ENCODE peak calls at places on chromosome 5, in seven cellular contexts. Z is HepG2, Q is HCT116, W is SK-N-SH, H is H1, T is K562, L is GM12878. S is an unnamed sample.

GRCh38 chr5:6567835-6568234 is 65.0 kb downstream of the NSUN2 start:
- DNase-seq in L (no peak), W (no peak), T (no peak), H (no peak), Q (no peak), Z (no peak), S (no peak)

GRCh38 chr5:154520861-154521453 is 42.9 kb upstream of the HAND1 start:
- DNase-seq in T (peak; percentile 56), Q (peak; percentile 63), W (peak; percentile 48), H (peak; percentile 82), Z (peak; percentile 34), L (no peak), S (peak; percentile 78)

GRCh38 chr5:132497488-132497997 is 7.0 kb upstream of the IRF1 start:
- DNase-seq in Q (no peak), L (no peak), W (peak; percentile 31), H (no peak), T (no peak), Z (no peak), S (peak; percentile 55)

GRCh38 chr5:104800440-104801048 is 1238.0 kb upstream of the NUDT12 start:
- DNase-seq in W (no peak), L (no peak), Q (peak; percentile 3), H (peak; percentile 2), T (peak; percentile 4), Z (peak; percentile 26), S (peak; percentile 2)

GRCh38 chr5:40172721-40173120 is 507.0 kb upstream of the PTGER4 start:
- DNase-seq in L (no peak), Q (no peak), Z (no peak), H (no peak), W (no peak), T (no peak), S (no peak)

GRCh38 chr5:170597109-170597741 is 93.4 kb downstream of the KCNIP1 start:
- DNase-seq in Z (no peak), T (no peak), H (no peak), W (peak; percentile 72), L (no peak), Q (no peak), S (no peak)

GRCh38 chr5:145904743-145905142 is 31.6 kb upstream of the SH3RF2 start:
- DNase-seq in H (no peak), Z (no peak), T (no peak), Q (no peak), L (no peak), W (no peak), S (no peak)

GRCh38 chr5:109455598-109456096 is 45.9 kb upstream of the PJA2 start:
- DNase-seq in Z (peak; percentile 11), H (no peak), T (no peak), L (peak; percentile 45), W (peak; percentile 10), Q (peak; percentile 31), S (peak; percentile 49)

GRCh38 chr5:127518319-127518621 is 830 bp downstream of the PRRC1 start:
- DNase-seq in Q (no peak), Z (no peak), W (no peak), H (no peak), T (no peak), L (peak; percentile 23), S (no peak)

GRCh38 chr5:130520211-130520610 is 615.9 kb downstream of the CHSY3 start:
- DNase-seq in W (no peak), H (no peak), L (no peak), Z (no peak), Q (no peak), T (no peak), S (no peak)

GRCh38 chr5:145943674-145944121 is 7.3 kb downstream of the SH3RF2 start:
- DNase-seq in T (no peak), Q (peak; percentile 23), H (no peak), W (no peak), Z (no peak), L (no peak), S (no peak)

GRCh38 chr5:44536650-44537260 is 147.5 kb upstream of the FGF10 start:
- DNase-seq in T (peak; percentile 28), Z (peak; percentile 25), H (no peak), L (no peak), W (peak; percentile 35), Q (peak; percentile 53), S (peak; percentile 76)

GRCh38 chr5:143889986-143890385 is 78.0 kb downstream of the HMHB1 start:
- DNase-seq in Q (no peak), H (no peak), W (no peak), T (no peak), Z (no peak), L (no peak), S (no peak)

GRCh38 chr5:407801-408268 is 35.1 kb upstream of the EXOC3 start:
- DNase-seq in W (no peak), L (no peak), H (no peak), Z (no peak), T (no peak), Q (no peak), S (peak; percentile 58)

GRCh38 chr5:94595281-94595680 is 23.1 kb downstream of the KIAA0825 start:
- DNase-seq in L (no peak), Z (no peak), Q (no peak), H (no peak), T (no peak), W (no peak), S (no peak)
- TF ChIP-seq JUND in L (no peak), Z (no peak), Q (no peak), H (no peak), T (no peak), W (no peak), S (no peak)

DNA sequence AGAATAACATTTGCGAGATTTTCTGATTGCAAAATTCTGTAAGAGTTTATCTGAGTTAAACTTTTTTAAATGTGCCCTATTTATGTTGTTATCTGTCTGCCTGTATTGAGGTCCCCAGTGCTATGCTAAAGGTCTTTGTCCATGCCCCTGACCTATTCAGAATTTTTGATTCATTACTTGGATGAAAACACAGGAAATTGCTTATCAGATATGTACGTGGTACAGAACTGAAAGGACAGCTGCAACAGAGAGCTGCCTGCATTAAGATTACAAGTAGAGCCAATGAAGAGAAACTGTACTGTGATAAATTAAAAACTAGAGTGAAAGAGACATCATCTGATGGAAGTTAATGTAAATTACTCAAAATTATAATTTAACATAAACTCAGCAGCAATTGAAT is 408.8 kb downstream of the ADGRV1 start:
- DNase-seq in L (no peak), W (peak; percentile 70), T (no peak), Q (no peak), H (no peak), Z (no peak), S (no peak)
- TF ChIP-seq JUND in L (no peak), W (peak; percentile 2), T (no peak), Q (no peak), H (no peak), Z (no peak), S (no peak)

GRCh38 chr5:8209500-8209899 is 340.6 kb downstream of the MTRR start:
- DNase-seq in Z (no peak), Q (no peak), L (no peak), T (no peak), W (no peak), H (no peak), S (no peak)

GRCh38 chr5:8208307-8208706 is 339.4 kb downstream of the MTRR start:
- DNase-seq in Q (no peak), Z (no peak), H (no peak), W (no peak), L (no peak), T (no peak), S (no peak)

GRCh38 chr5:8216921-8217320 is 348.0 kb downstream of the MTRR start:
- DNase-seq in H (no peak), W (no peak), Z (no peak), Q (no peak), L (no peak), T (no peak), S (no peak)

GRCh38 chr5:8213701-8214240 is 344.8 kb downstream of the MTRR start:
- DNase-seq in H (no peak), Q (no peak), T (no peak), Z (no peak), L (no peak), W (no peak), S (no peak)
- TF ChIP-seq JUND in H (no peak), Q (no peak), T (no peak), Z (no peak), L (no peak), W (no peak), S (no peak)

GRCh38 chr5:94693043-94693822 is 74.8 kb downstream of the SLF1 start:
- DNase-seq in H (no peak), T (no peak), Q (peak; percentile 29), W (peak; percentile 16), Z (peak; percentile 33), L (no peak), S (peak; percentile 65)
- TF ChIP-seq JUND in H (no peak), T (no peak), Q (no peak), W (peak; percentile 88), Z (no peak), L (no peak), S (no peak)

GRCh38 chr5:175822225-175822624 is 49.2 kb upstream of the CPLX2 start:
- DNase-seq in T (no peak), Z (no peak), Q (peak; percentile 75), L (no peak), H (no peak), W (no peak), S (no peak)
- TF ChIP-seq JUND in T (no peak), Z (no peak), Q (no peak), L (no peak), H (no peak), W (no peak), S (no peak)

GRCh38 chr5:15937708-15938107 is 241.9 kb downstream of the MARCHF11 start:
- DNase-seq in W (no peak), Z (no peak), L (no peak), T (no peak), H (no peak), Q (no peak), S (no peak)

GRCh38 chr5:15929616-15930303 is 249.8 kb downstream of the MARCHF11 start:
- DNase-seq in T (no peak), Z (no peak), H (no peak), Q (no peak), W (no peak), L (no peak), S (no peak)

GRCh38 chr5:15936505-15937245 is 242.9 kb downstream of the MARCHF11 start:
- DNase-seq in W (no peak), Q (no peak), L (no peak), T (no peak), Z (no peak), H (no peak), S (no peak)

GRCh38 chr5:15932066-15932465 is 247.5 kb downstream of the MARCHF11 start:
- DNase-seq in Q (no peak), Z (no peak), L (no peak), T (no peak), W (no peak), H (no peak), S (no peak)

DNA sequence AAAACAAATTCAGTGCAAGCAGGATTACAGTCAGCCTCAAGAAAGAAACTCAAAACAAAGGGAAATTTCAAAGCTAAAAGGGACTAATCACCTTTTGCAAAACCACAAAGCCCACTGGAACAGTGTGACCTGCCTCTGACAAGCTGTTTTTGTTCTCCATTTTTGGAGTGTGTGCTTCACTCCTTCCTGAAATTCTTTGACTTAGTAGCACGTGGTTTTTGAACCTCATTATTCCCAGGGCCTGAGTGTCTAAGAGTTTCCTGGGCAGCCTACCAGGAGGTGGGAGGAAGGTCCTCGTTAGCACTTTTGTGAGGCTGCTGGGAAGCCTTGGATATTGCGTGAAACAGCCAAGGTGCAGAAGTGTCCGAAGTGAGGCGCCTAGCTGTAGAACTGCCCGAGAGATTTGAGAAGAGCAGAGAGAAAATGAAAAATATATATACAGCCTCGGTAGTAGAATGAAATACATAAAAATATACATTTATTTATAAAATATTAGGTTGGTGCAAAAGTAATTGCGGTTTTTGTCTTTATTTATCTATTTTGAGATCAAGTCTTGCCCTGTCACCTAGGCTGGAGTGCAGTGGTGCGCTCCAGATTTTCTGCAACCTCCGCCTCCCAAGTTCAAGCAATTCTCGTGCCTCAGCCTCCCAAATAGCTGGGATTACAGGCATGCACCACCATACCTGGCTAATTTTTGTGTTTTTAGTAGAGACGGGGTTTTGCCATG is 245.9 kb downstream of the MARCHF11 start:
- DNase-seq in Z (no peak), Q (no peak), H (no peak), L (no peak), T (no peak), W (no peak), S (no peak)
- TF ChIP-seq JUND in Z (no peak), Q (no peak), H (no peak), L (no peak), T (no peak), W (no peak), S (no peak)

S was measured in T47D.